ENCODE peak calls at places on chromosomes 7 and 10, in four cellular contexts. I is endothelial cell, G is AML-193, D is GM23248. C is an unnamed sample.

GRCh38 chr7:45268013-45268412 is 110.4 kb downstream of the RAMP3 start:
- DNase-seq in I (no peak), G (no peak), D (no peak), C (no peak)

GRCh38 chr7:106982415-106982814 is 62.1 kb upstream of the PRKAR2B start:
- DNase-seq in I (no peak), G (no peak), D (no peak), C (no peak)

GRCh38 chr7:38628630-38629385 is 2.4 kb downstream of the AMPH start:
- DNase-seq in I (no peak), G (no peak), D (peak), C (no peak)

GRCh38 chr7:102186306-102186705 is 100.4 kb upstream of the SH2B2 start:
- DNase-seq in I (no peak), G (no peak), D (no peak), C (no peak)

GRCh38 chr10:95963202-95963991 is 55.6 kb downstream of the CC2D2B start:
- DNase-seq in I (no peak), G (peak), D (no peak), C (no peak)

GRCh38 chr10:47303866-47304265 is 3.9 kb downstream of the GDF10 start:
- DNase-seq in I (no peak), G (no peak), D (no peak), C (no peak)

GRCh38 chr7:144470052-144470451 is 66.6 kb upstream of the NOBOX start:
- DNase-seq in I (no peak), G (no peak), D (no peak), C (no peak)

GRCh38 chr10:8214587-8214986 is 160.1 kb downstream of the GATA3 start:
- DNase-seq in I (no peak), G (no peak), D (no peak), C (no peak)

GRCh38 chr10:31383810-31384588 is 65.0 kb downstream of the ZEB1 start:
- DNase-seq in I (no peak), G (no peak), D (no peak), C (no peak)

GRCh38 chr7:142535123-142535779 is 214.0 kb upstream of the PRSS1 start:
- DNase-seq in I (peak), G (peak), D (peak), C (peak)

GRCh38 chr10:132407243-132407746 is 10.3 kb downstream of the PWWP2B start:
- DNase-seq in I (no peak), G (no peak), D (no peak), C (no peak)

GRCh38 chr7:84548366-84549085 is 353.9 kb upstream of the SEMA3A start:
- DNase-seq in I (no peak), G (no peak), D (peak), C (no peak)

GRCh38 chr7:14158111-14158510 is 168.6 kb upstream of the ETV1 start:
- DNase-seq in I (no peak), G (no peak), D (no peak), C (no peak)